ENCODE peak calls at places on chromosomes 1 and 21, in nine cellular contexts. H is glutamatergic neuron, O is lower lobe of right lung, W is psoas muscle, R is Calu3, D is pancreas, N is mucosa of descending colon, G is bronchial epithelial cell, M is H9. C is an unnamed sample.

GRCh38 chr21:29073222-29074006 is at the start of gene CCT8:
- DNase-seq in H (peak; percentile 99), O (peak; percentile 99), W (peak; percentile 100), R (peak; percentile 95), D (peak; percentile 100), N (peak; percentile 99), G (peak; percentile 97), M (peak; percentile 99), C (peak; percentile 100)

GRCh38 chr21:45588861-45589491 is 46.7 kb upstream of the SLC19A1 start:
- DNase-seq in H (no peak), O (no peak), W (no peak), R (no peak), D (no peak), N (no peak), G (no peak), M (no peak), C (no peak)

GRCh38 chr1:48016526-48016925 is 19.3 kb upstream of the TRABD2B start:
- DNase-seq in H (no peak), O (no peak), W (no peak), R (no peak), D (no peak), N (no peak), G (no peak), M (peak; percentile 8), C (no peak)

GRCh38 chr1:35316264-35316663 is 47.8 kb downstream of the ZMYM4 start:
- DNase-seq in H (no peak), O (no peak), W (no peak), R (no peak), D (no peak), N (no peak), G (peak; percentile 49), M (no peak), C (no peak)

GRCh38 chr1:165954940-165955339 is 127.5 kb downstream of the UCK2 start:
- DNase-seq in H (peak; percentile 79), O (no peak), W (no peak), R (no peak), D (no peak), N (no peak), G (no peak), M (no peak), C (no peak)

GRCh38 chr21:43825936-43826622 is 36.7 kb downstream of the RRP1 start:
- DNase-seq in H (no peak), O (peak; percentile 57), W (peak; percentile 88), R (no peak), D (no peak), N (no peak), G (no peak), M (peak; percentile 68), C (no peak)

GRCh38 chr1:236090741-236091147 is 25.9 kb upstream of the NID1 start:
- DNase-seq in H (no peak), O (no peak), W (no peak), R (no peak), D (no peak), N (no peak), G (no peak), M (no peak), C (no peak)

GRCh38 chr1:145957443-145958319 is at the start of gene LIX1L:
- DNase-seq in H (peak; percentile 93), O (peak; percentile 97), W (peak; percentile 98), R (peak; percentile 97), D (peak; percentile 95), N (peak; percentile 96), G (peak; percentile 96), M (peak; percentile 97), C (peak; percentile 90)

GRCh38 chr1:212433577-212434462 is 1.1 kb downstream of the NENF start:
- DNase-seq in H (no peak), O (no peak), W (no peak), R (no peak), D (no peak), N (peak; percentile 16), G (no peak), M (no peak), C (no peak)

GRCh38 chr1:107494061-107494460 is 353.2 kb downstream of the NTNG1 start:
- DNase-seq in H (no peak), O (no peak), W (no peak), R (no peak), D (no peak), N (no peak), G (no peak), M (no peak), C (no peak)

GRCh38 chr1:180343931-180344406 is 113.9 kb downstream of the LHX4 start:
- DNase-seq in H (no peak), O (no peak), W (peak; percentile 44), R (no peak), D (no peak), N (peak; percentile 92), G (peak; percentile 49), M (no peak), C (no peak)

GRCh38 chr1:209619696-209620483 is 32.3 kb downstream of the LAMB3 start:
- DNase-seq in H (no peak), O (no peak), W (no peak), R (no peak), D (no peak), N (no peak), G (no peak), M (no peak), C (no peak)

GRCh38 chr1:91693542-91693941 is 192.4 kb downstream of the TGFBR3 start:
- DNase-seq in H (no peak), O (no peak), W (peak; percentile 63), R (no peak), D (peak; percentile 78), N (no peak), G (no peak), M (no peak), C (no peak)

GRCh38 chr1:230469271-230469670 is 43.1 kb upstream of the PGBD5 start:
- DNase-seq in H (no peak), O (no peak), W (no peak), R (no peak), D (no peak), N (no peak), G (no peak), M (no peak), C (no peak)

DNA sequence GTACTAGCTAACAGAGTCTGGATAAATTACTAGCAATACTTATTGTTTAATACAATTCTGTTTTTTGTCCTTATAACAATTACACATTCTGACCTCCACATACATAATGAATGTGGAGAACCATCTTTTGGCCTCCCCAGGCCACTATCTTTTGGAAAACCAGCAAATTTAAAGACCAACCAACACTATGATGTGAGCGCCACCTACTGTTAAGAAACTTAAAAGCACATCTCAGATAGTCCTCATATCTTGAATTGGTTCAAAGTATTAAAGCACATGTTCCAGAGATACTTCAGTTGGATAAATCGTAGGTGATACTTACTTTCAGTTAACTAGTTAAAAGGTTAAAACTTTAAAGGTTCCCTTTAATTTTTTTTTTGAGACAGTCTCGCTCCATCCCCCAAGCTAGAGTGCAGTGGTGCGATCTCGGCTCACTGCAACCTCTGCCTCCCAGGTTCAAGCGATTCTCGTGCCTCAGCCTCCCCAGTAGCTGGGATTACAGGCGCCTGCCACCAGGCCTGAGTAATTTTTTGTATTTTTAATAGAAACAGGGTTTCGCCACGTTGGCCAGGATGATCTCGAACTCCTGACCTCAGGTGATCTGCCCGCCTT is 29.3 kb upstream of the USP1 start:
- DNase-seq in H (no peak), O (no peak), W (no peak), R (peak; percentile 35), D (no peak), N (peak; percentile 61), G (peak; percentile 54), M (no peak), C (no peak)
- TF ChIP-seq CTCF in H (peak; percentile 84), O (peak; percentile 78), W (peak; percentile 77), R (peak; percentile 51), D (peak; percentile 56), N (peak; percentile 38), G (peak; percentile 49), M (peak; percentile 94), C (peak; percentile 81)

GRCh38 chr21:33057385-33057940 is 12.5 kb upstream of the OLIG1 start:
- DNase-seq in H (no peak), O (no peak), W (no peak), R (no peak), D (no peak), N (no peak), G (no peak), M (no peak), C (no peak)
- TF ChIP-seq CTCF in H (no peak), O (no peak), W (no peak), R (no peak), D (no peak), N (no peak), G (no peak), M (no peak), C (no peak)

DNA sequence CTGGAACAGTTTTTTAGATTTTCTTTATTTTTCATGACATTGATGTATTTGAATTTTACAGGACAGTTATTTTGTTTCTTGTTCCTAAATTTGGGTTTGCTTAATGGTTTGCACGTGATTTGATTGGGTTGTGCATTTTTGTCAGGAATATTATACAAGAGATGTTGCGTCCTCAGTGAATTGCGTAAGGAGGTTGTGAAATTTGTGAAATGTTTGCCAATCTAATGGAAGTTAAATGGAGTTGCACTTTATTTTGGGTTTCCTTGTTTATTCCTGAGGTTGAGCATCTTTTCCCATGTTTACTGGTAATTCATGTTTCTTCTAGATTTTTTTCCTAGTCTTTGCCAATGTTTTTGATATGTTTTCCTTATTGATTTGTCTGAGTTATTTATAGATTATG is 19.9 kb downstream of the ZNF648 start:
- DNase-seq in H (no peak), O (no peak), W (no peak), R (no peak), D (no peak), N (no peak), G (no peak), M (no peak), C (no peak)
- TF ChIP-seq CTCF in H (no peak), O (no peak), W (no peak), R (no peak), D (no peak), N (no peak), G (no peak), M (no peak), C (no peak)

GRCh38 chr1:160951443-160952128 is 3.0 kb downstream of the ITLN2 start:
- DNase-seq in H (peak; percentile 55), O (peak; percentile 74), W (peak; percentile 58), R (peak; percentile 79), D (peak; percentile 46), N (peak; percentile 92), G (peak; percentile 60), M (peak; percentile 76), C (peak; percentile 61)
- TF ChIP-seq CTCF in H (peak; percentile 51), O (peak; percentile 71), W (peak; percentile 29), R (peak; percentile 88), D (peak; percentile 47), N (peak; percentile 42), G (peak; percentile 79), M (peak; percentile 87), C (peak; percentile 90)

DNA sequence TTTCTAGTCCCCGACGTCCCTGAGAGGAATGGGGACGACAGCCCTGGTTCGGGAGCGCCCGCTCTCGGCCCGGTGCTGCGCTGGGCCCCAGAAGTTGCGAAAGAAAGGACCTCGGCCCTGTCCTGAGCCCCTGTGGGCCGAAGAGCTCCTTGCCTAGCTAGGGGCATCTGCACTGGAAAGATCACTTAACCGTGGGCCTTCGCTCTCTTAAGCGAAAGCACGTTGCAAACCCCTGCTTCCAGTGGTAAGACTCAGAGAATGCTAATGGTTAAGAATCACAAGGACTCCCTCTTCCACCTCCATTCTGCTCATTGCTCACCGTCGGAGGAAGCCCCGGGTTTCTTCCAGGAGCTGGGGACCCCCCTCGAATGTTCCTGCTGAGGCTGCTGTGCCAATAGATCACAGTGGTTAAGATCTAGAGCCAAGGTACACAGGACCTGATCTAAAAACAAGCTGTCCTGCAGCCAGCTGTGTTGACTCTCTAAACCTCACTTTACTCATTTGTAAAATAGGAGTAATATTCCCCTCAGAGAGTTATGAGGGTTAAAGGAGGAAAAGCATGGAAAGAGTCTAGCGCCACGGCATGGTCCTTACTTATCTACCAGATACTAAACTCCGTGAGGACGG is 690 bp downstream of the VAMP3 start:
- DNase-seq in H (no peak), O (no peak), W (no peak), R (no peak), D (no peak), N (peak; percentile 19), G (no peak), M (no peak), C (no peak)
- TF ChIP-seq CTCF in H (no peak), O (no peak), W (no peak), R (no peak), D (no peak), N (no peak), G (no peak), M (no peak), C (no peak)